ENCODE peak calls at places on chromosomes 7 and 10, in ten cellular contexts. One of them, this sample, is unnamed.

GRCh38 chr10:32378371-32379301 is 31.7 kb upstream of the EPC1 start:
- DNase-seq in NB4: peak
- DNase-seq in AG09309: peak
- DNase-seq in MCF 10A: peak
- DNase-seq in brain microvascular endothelial cell: peak
- DNase-seq in GM20000: peak
- DNase-seq in tibial nerve: peak
- DNase-seq in AG10803: peak
- DNase-seq in CD4-positive, alpha-beta T cell: peak
- DNase-seq in heart left ventricle: peak
- DNase-seq in this sample: peak

GRCh38 chr10:125027889-125028288 is 86.0 kb downstream of the ZRANB1 start:
- DNase-seq in AG10803: no peak
- DNase-seq in GM20000: no peak
- DNase-seq in heart left ventricle: no peak
- DNase-seq in AG09309: no peak
- DNase-seq in tibial nerve: no peak
- DNase-seq in CD4-positive, alpha-beta T cell: no peak
- DNase-seq in brain microvascular endothelial cell: no peak
- DNase-seq in NB4: no peak
- DNase-seq in MCF 10A: no peak
- DNase-seq in this sample: no peak

GRCh38 chr7:118372530-118372929 is 148.0 kb downstream of the ANKRD7 start:
- DNase-seq in AG10803: no peak
- DNase-seq in CD4-positive, alpha-beta T cell: no peak
- DNase-seq in GM20000: no peak
- DNase-seq in brain microvascular endothelial cell: no peak
- DNase-seq in AG09309: no peak
- DNase-seq in MCF 10A: peak
- DNase-seq in tibial nerve: no peak
- DNase-seq in NB4: peak
- DNase-seq in heart left ventricle: no peak
- DNase-seq in this sample: no peak

GRCh38 chr10:35398888-35399287 is 62.6 kb downstream of the CCNY start:
- DNase-seq in NB4: no peak
- DNase-seq in MCF 10A: no peak
- DNase-seq in GM20000: no peak
- DNase-seq in AG10803: no peak
- DNase-seq in heart left ventricle: no peak
- DNase-seq in AG09309: no peak
- DNase-seq in tibial nerve: no peak
- DNase-seq in CD4-positive, alpha-beta T cell: no peak
- DNase-seq in brain microvascular endothelial cell: no peak
- DNase-seq in this sample: no peak

GRCh38 chr10:38008006-38008405 is 2.5 kb upstream of the ZNF33A start:
- DNase-seq in brain microvascular endothelial cell: no peak
- DNase-seq in AG09309: no peak
- DNase-seq in GM20000: no peak
- DNase-seq in MCF 10A: peak
- DNase-seq in CD4-positive, alpha-beta T cell: no peak
- DNase-seq in AG10803: no peak
- DNase-seq in heart left ventricle: no peak
- DNase-seq in tibial nerve: no peak
- DNase-seq in NB4: no peak
- DNase-seq in this sample: no peak

GRCh38 chr10:101759354-101760247 is 16.3 kb downstream of the FGF8 start:
- DNase-seq in MCF 10A: no peak
- DNase-seq in CD4-positive, alpha-beta T cell: no peak
- DNase-seq in tibial nerve: no peak
- DNase-seq in AG10803: no peak
- DNase-seq in NB4: no peak
- DNase-seq in brain microvascular endothelial cell: no peak
- DNase-seq in GM20000: no peak
- DNase-seq in heart left ventricle: no peak
- DNase-seq in AG09309: no peak
- DNase-seq in this sample: no peak

GRCh38 chr10:80137031-80137712 is 4.6 kb downstream of the PLAC9 start:
- DNase-seq in CD4-positive, alpha-beta T cell: no peak
- DNase-seq in MCF 10A: no peak
- DNase-seq in tibial nerve: peak
- DNase-seq in heart left ventricle: peak
- DNase-seq in AG09309: peak
- DNase-seq in NB4: no peak
- DNase-seq in GM20000: no peak
- DNase-seq in AG10803: peak
- DNase-seq in brain microvascular endothelial cell: no peak
- DNase-seq in this sample: no peak

GRCh38 chr10:30378607-30379006 is 29.5 kb upstream of the MTPAP start:
- DNase-seq in GM20000: no peak
- DNase-seq in heart left ventricle: no peak
- DNase-seq in MCF 10A: no peak
- DNase-seq in CD4-positive, alpha-beta T cell: no peak
- DNase-seq in tibial nerve: no peak
- DNase-seq in AG09309: no peak
- DNase-seq in brain microvascular endothelial cell: no peak
- DNase-seq in AG10803: no peak
- DNase-seq in NB4: no peak
- DNase-seq in this sample: no peak

GRCh38 chr10:124736491-124737136 is 7.6 kb downstream of the FAM53B start:
- DNase-seq in heart left ventricle: peak
- DNase-seq in NB4: no peak
- DNase-seq in tibial nerve: peak
- DNase-seq in AG10803: peak
- DNase-seq in GM20000: no peak
- DNase-seq in MCF 10A: peak
- DNase-seq in AG09309: no peak
- DNase-seq in CD4-positive, alpha-beta T cell: no peak
- DNase-seq in brain microvascular endothelial cell: peak
- DNase-seq in this sample: no peak

GRCh38 chr10:103507235-103508191 is 14.0 kb downstream of the NEURL1 start:
- DNase-seq in heart left ventricle: no peak
- DNase-seq in CD4-positive, alpha-beta T cell: no peak
- DNase-seq in AG10803: no peak
- DNase-seq in AG09309: no peak
- DNase-seq in GM20000: no peak
- DNase-seq in tibial nerve: no peak
- DNase-seq in MCF 10A: no peak
- DNase-seq in NB4: peak
- DNase-seq in brain microvascular endothelial cell: no peak
- DNase-seq in this sample: no peak

GRCh38 chr7:26630941-26631580 is 233.3 kb downstream of the SKAP2 start:
- DNase-seq in AG09309: no peak
- DNase-seq in MCF 10A: no peak
- DNase-seq in GM20000: no peak
- DNase-seq in AG10803: no peak
- DNase-seq in brain microvascular endothelial cell: no peak
- DNase-seq in heart left ventricle: no peak
- DNase-seq in NB4: no peak
- DNase-seq in tibial nerve: no peak
- DNase-seq in CD4-positive, alpha-beta T cell: no peak
- DNase-seq in this sample: no peak

GRCh38 chr7:142739927-142740492 is 9.3 kb upstream of the PRSS1 start:
- DNase-seq in GM20000: no peak
- DNase-seq in heart left ventricle: no peak
- DNase-seq in MCF 10A: peak
- DNase-seq in CD4-positive, alpha-beta T cell: no peak
- DNase-seq in AG10803: no peak
- DNase-seq in NB4: no peak
- DNase-seq in brain microvascular endothelial cell: no peak
- DNase-seq in tibial nerve: no peak
- DNase-seq in AG09309: no peak
- DNase-seq in this sample: no peak

GRCh38 chr7:50266893-50267386 is 37.6 kb upstream of the IKZF1 start:
- DNase-seq in heart left ventricle: peak
- DNase-seq in tibial nerve: no peak
- DNase-seq in AG10803: no peak
- DNase-seq in MCF 10A: no peak
- DNase-seq in brain microvascular endothelial cell: no peak
- DNase-seq in CD4-positive, alpha-beta T cell: peak
- DNase-seq in NB4: peak
- DNase-seq in AG09309: no peak
- DNase-seq in GM20000: peak
- DNase-seq in this sample: no peak

GRCh38 chr10:132252412-132252811 is 55.3 kb downstream of the STK32C start:
- DNase-seq in heart left ventricle: no peak
- DNase-seq in brain microvascular endothelial cell: no peak
- DNase-seq in GM20000: no peak
- DNase-seq in tibial nerve: no peak
- DNase-seq in NB4: no peak
- DNase-seq in AG09309: no peak
- DNase-seq in MCF 10A: no peak
- DNase-seq in CD4-positive, alpha-beta T cell: no peak
- DNase-seq in AG10803: no peak
- DNase-seq in this sample: no peak
- TF ChIP-seq CTCF in heart left ventricle: no peak
- TF ChIP-seq CTCF in brain microvascular endothelial cell: peak
- TF ChIP-seq CTCF in GM20000: no peak
- TF ChIP-seq CTCF in tibial nerve: no peak
- TF ChIP-seq CTCF in NB4: peak
- TF ChIP-seq CTCF in AG09309: peak
- TF ChIP-seq CTCF in MCF 10A: no peak
- TF ChIP-seq CTCF in CD4-positive, alpha-beta T cell: no peak
- TF ChIP-seq CTCF in AG10803: peak
- TF ChIP-seq CTCF in this sample: no peak

GRCh38 chr10:3902054-3902808 is 117.2 kb upstream of the KLF6 start:
- DNase-seq in GM20000: peak
- DNase-seq in AG09309: no peak
- DNase-seq in brain microvascular endothelial cell: no peak
- DNase-seq in NB4: no peak
- DNase-seq in CD4-positive, alpha-beta T cell: peak
- DNase-seq in MCF 10A: no peak
- DNase-seq in AG10803: peak
- DNase-seq in tibial nerve: no peak
- DNase-seq in heart left ventricle: no peak
- DNase-seq in this sample: no peak
- TF ChIP-seq CTCF in GM20000: no peak
- TF ChIP-seq CTCF in AG09309: no peak
- TF ChIP-seq CTCF in brain microvascular endothelial cell: no peak
- TF ChIP-seq CTCF in NB4: no peak
- TF ChIP-seq CTCF in CD4-positive, alpha-beta T cell: no peak
- TF ChIP-seq CTCF in MCF 10A: no peak
- TF ChIP-seq CTCF in AG10803: no peak
- TF ChIP-seq CTCF in tibial nerve: no peak
- TF ChIP-seq CTCF in heart left ventricle: no peak
- TF ChIP-seq CTCF in this sample: no peak

GRCh38 chr10:22988581-22989360 is 60.9 kb downstream of the ARMC3 start:
- DNase-seq in MCF 10A: peak
- DNase-seq in GM20000: peak
- DNase-seq in CD4-positive, alpha-beta T cell: peak
- DNase-seq in AG10803: peak
- DNase-seq in tibial nerve: peak
- DNase-seq in NB4: peak
- DNase-seq in brain microvascular endothelial cell: peak
- DNase-seq in AG09309: peak
- DNase-seq in heart left ventricle: no peak
- DNase-seq in this sample: no peak
- TF ChIP-seq CTCF in MCF 10A: peak
- TF ChIP-seq CTCF in GM20000: peak
- TF ChIP-seq CTCF in CD4-positive, alpha-beta T cell: peak
- TF ChIP-seq CTCF in AG10803: peak
- TF ChIP-seq CTCF in tibial nerve: peak
- TF ChIP-seq CTCF in NB4: peak
- TF ChIP-seq CTCF in brain microvascular endothelial cell: peak
- TF ChIP-seq CTCF in AG09309: peak
- TF ChIP-seq CTCF in heart left ventricle: peak
- TF ChIP-seq CTCF in this sample: peak

DNA sequence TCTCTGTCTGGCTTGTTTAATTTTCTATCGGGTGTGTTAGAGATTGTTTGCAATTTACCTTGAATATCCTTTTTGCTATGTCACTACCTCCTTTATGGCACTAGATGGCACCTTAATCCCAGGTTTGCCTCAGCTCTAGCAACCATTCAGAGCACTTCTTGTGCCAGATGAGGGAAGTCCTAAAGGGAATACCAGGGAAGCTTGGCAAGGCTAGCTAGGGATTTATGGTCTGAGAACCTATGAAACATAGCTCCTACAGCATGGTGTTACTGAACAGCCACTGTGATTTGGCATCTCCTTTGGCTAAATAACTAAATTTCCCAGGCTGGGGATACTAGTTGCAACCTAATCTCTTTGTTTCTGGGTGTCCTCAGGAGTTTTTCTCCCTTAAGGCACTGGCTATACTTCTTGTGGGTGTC is 69.0 kb upstream of the VOPP1 start:
- DNase-seq in CD4-positive, alpha-beta T cell: peak
- DNase-seq in GM20000: peak
- DNase-seq in brain microvascular endothelial cell: peak
- DNase-seq in heart left ventricle: no peak
- DNase-seq in tibial nerve: peak
- DNase-seq in NB4: peak
- DNase-seq in AG10803: peak
- DNase-seq in MCF 10A: peak
- DNase-seq in AG09309: peak
- DNase-seq in this sample: peak
- TF ChIP-seq CTCF in CD4-positive, alpha-beta T cell: peak
- TF ChIP-seq CTCF in GM20000: peak
- TF ChIP-seq CTCF in brain microvascular endothelial cell: peak
- TF ChIP-seq CTCF in heart left ventricle: peak
- TF ChIP-seq CTCF in tibial nerve: peak
- TF ChIP-seq CTCF in NB4: peak
- TF ChIP-seq CTCF in AG10803: peak
- TF ChIP-seq CTCF in MCF 10A: peak
- TF ChIP-seq CTCF in AG09309: peak
- TF ChIP-seq CTCF in this sample: peak

GRCh38 chr7:36775061-36775631 is 50.9 kb upstream of the AOAH start:
- DNase-seq in brain microvascular endothelial cell: no peak
- DNase-seq in CD4-positive, alpha-beta T cell: no peak
- DNase-seq in MCF 10A: no peak
- DNase-seq in AG09309: no peak
- DNase-seq in NB4: peak
- DNase-seq in GM20000: no peak
- DNase-seq in heart left ventricle: no peak
- DNase-seq in AG10803: no peak
- DNase-seq in tibial nerve: no peak
- DNase-seq in this sample: no peak
- TF ChIP-seq CTCF in brain microvascular endothelial cell: no peak
- TF ChIP-seq CTCF in CD4-positive, alpha-beta T cell: no peak
- TF ChIP-seq CTCF in MCF 10A: no peak
- TF ChIP-seq CTCF in AG09309: no peak
- TF ChIP-seq CTCF in NB4: no peak
- TF ChIP-seq CTCF in GM20000: no peak
- TF ChIP-seq CTCF in heart left ventricle: no peak
- TF ChIP-seq CTCF in AG10803: no peak
- TF ChIP-seq CTCF in tibial nerve: no peak
- TF ChIP-seq CTCF in this sample: no peak

DNA sequence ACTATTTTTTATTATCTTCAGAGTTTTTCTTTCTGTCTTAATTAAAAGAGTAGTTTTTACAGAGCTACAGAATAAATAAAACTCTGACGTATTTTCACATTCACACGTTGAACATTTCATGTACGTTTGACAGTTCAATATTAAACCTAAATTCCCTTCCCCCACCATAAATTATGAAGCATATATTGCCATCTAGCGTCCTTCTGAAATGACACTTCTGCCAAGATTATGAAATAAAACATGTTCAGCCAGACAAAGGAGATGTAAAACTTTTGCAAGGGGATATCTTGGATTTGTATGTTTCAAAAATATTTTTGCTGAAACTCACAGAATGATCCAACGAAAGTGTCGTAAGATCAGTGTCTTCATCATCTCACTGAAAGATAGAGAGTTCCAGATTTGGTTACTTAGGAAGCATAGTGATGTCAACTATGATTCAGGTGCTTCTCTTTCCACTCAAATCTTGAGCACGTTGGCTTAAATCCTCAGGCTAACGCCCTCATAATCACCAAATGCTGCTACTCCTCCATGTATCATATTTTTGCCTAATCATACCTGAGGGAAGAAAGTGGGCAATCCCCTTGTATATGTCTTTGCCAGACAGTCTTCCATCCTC is 904.3 kb downstream of the XPNPEP1 start:
- DNase-seq in heart left ventricle: no peak
- DNase-seq in brain microvascular endothelial cell: no peak
- DNase-seq in AG09309: no peak
- DNase-seq in MCF 10A: peak
- DNase-seq in GM20000: no peak
- DNase-seq in AG10803: peak
- DNase-seq in tibial nerve: no peak
- DNase-seq in CD4-positive, alpha-beta T cell: no peak
- DNase-seq in NB4: peak
- DNase-seq in this sample: no peak
- TF ChIP-seq CTCF in heart left ventricle: peak
- TF ChIP-seq CTCF in brain microvascular endothelial cell: peak
- TF ChIP-seq CTCF in AG09309: no peak
- TF ChIP-seq CTCF in MCF 10A: peak
- TF ChIP-seq CTCF in GM20000: no peak
- TF ChIP-seq CTCF in AG10803: peak
- TF ChIP-seq CTCF in tibial nerve: no peak
- TF ChIP-seq CTCF in CD4-positive, alpha-beta T cell: no peak
- TF ChIP-seq CTCF in NB4: no peak
- TF ChIP-seq CTCF in this sample: no peak